ENCODE peak calls at places on chromosomes 5 and 9, in seven cellular contexts. V is CD8-positive, alpha-beta T cell; N is PC-3; U is fibroblast of lung; W is astrocyte; S is uterus; Q is foreskin fibroblast. J is an unnamed sample.

GRCh38 chr5:116075117-116075910 is 9.5 kb upstream of the COMMD10 start:
- DNase-seq in W (peak), U (peak), Q (peak), S (no peak), N (no peak), V (no peak), J (no peak)

GRCh38 chr9:105073147-105073546 is 145.2 kb upstream of the ABCA1 start:
- DNase-seq in V (no peak), Q (peak), U (peak), S (no peak), W (no peak), N (peak), J (no peak)

GRCh38 chr5:90563161-90563560 is 4.6 kb downstream of the ADGRV1 start:
- DNase-seq in Q (no peak), S (no peak), V (no peak), W (no peak), U (no peak), N (no peak), J (no peak)

GRCh38 chr5:93378073-93378472 is 202.9 kb downstream of the NR2F1-AS1 start:
- DNase-seq in V (no peak), Q (peak), W (peak), S (no peak), N (peak), U (peak), J (peak)

GRCh38 chr5:141875795-141876627 is 2.2 kb downstream of the PCDH1 start:
- DNase-seq in S (no peak), U (no peak), N (peak), W (no peak), Q (no peak), V (no peak), J (no peak)

GRCh38 chr5:161085081-161085480 is 233.1 kb upstream of the ATP10B start:
- DNase-seq in U (no peak), N (no peak), V (no peak), W (no peak), S (no peak), Q (peak), J (no peak)

GRCh38 chr9:121895836-121896544 is 197.1 kb downstream of the TTLL11 start:
- DNase-seq in Q (peak), U (peak), S (peak), V (no peak), N (no peak), W (peak), J (no peak)

GRCh38 chr9:109117856-109118801 is 1.6 kb downstream of the TMEM245 start:
- DNase-seq in V (peak), W (peak), S (peak), U (peak), Q (peak), N (peak), J (no peak)

GRCh38 chr5:94983861-94984535 is 300.9 kb downstream of the MCTP1 start:
- DNase-seq in S (no peak), Q (peak), U (peak), V (no peak), N (peak), W (peak), J (peak)

GRCh38 chr5:89073045-89073444 is 190.1 kb upstream of the MEF2C start:
- DNase-seq in N (no peak), U (no peak), W (no peak), V (no peak), Q (no peak), S (no peak), J (no peak)

GRCh38 chr5:88813805-88814584 is 69.0 kb downstream of the MEF2C start:
- DNase-seq in V (no peak), N (peak), Q (no peak), S (no peak), W (no peak), U (no peak), J (no peak)

GRCh38 chr5:54832846-54833245 is 152.5 kb downstream of the ESM1 start:
- DNase-seq in V (no peak), Q (peak), S (no peak), N (no peak), U (peak), W (peak), J (no peak)

GRCh38 chr5:171272996-171273970 is 35.8 kb upstream of the TLX3 start:
- DNase-seq in N (peak), W (no peak), Q (peak), S (no peak), V (no peak), U (peak), J (no peak)

GRCh38 chr9:83474631-83475030 is 63.6 kb downstream of the FRMD3 start:
- DNase-seq in S (no peak), N (no peak), Q (no peak), U (no peak), W (no peak), V (no peak), J (no peak)

GRCh38 chr5:178206166-178207101 is 2.1 kb downstream of the HNRNPAB start:
- DNase-seq in V (no peak), U (peak), Q (peak), W (no peak), S (no peak), N (no peak), J (no peak)

GRCh38 chr5:178207917-178208280 is 3.6 kb downstream of the HNRNPAB start:
- DNase-seq in W (no peak), U (no peak), V (no peak), Q (no peak), N (no peak), S (no peak), J (no peak)

GRCh38 chr5:178208540-178209227 is 4.4 kb downstream of the HNRNPAB start:
- DNase-seq in S (no peak), W (no peak), V (no peak), U (no peak), N (no peak), Q (peak), J (no peak)

GRCh38 chr5:178205749-178206047 is 1.4 kb downstream of the HNRNPAB start:
- DNase-seq in S (no peak), V (no peak), N (no peak), W (no peak), U (no peak), Q (no peak), J (no peak)

DNA sequence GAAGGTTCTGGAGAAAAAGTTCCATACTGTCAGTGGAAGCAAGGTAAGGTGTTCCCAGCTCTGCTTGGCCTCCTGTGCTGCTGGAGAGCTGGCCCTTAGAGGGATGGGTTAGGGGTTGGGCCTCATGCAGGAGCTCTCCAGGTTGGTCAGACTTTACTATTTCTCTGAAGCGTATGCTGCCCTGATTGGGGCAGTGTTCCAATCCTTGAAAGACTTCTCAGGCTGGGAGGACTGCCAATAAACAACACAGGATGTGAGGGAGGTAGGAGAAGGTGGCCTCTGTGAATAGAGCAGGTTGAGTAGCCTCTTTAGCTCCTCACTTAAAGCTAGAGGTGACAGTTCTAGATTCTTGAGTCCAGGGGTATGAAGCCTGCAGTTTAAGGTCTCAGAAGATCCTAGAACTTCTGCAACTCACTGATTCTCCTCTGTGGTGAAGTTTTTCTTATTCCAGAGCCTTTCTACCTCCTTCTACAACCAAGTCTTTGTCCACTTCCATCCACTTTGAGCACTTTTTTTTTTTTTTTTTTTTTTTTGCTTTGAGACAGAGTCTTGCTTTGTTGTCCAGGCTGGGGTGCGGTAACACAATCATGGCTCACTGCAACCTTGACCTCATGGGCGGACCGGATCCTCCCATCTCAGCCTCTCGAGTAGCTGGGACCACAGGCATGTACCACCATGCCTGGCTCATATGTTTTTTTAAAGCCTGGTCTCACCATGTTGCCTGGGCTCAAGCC is 3.0 kb downstream of the HNRNPAB start:
- DNase-seq in N (peak), V (no peak), W (peak), S (no peak), Q (peak), U (peak), J (no peak)
- H3K4me3 ChIP-seq in N (peak), V (no peak), W (peak), S (no peak), Q (no peak), U (no peak), J (peak)

GRCh38 chr5:129447968-129448367 is 12.1 kb upstream of the ADAMTS19 start:
- DNase-seq in U (no peak), V (no peak), W (no peak), S (no peak), Q (no peak), N (no peak), J (no peak)
- TF ChIP-seq CTCF in U (no peak), V (no peak), W (no peak), S (no peak), Q (no peak), N (no peak), J (no peak)

GRCh38 chr9:72527801-72528195 is 6.4 kb downstream of the TMC1 start:
- DNase-seq in U (no peak), S (no peak), V (no peak), W (no peak), Q (no peak), N (no peak), J (no peak)

GRCh38 chr9:72529531-72529930 is 8.1 kb downstream of the TMC1 start:
- DNase-seq in W (no peak), Q (no peak), V (no peak), N (no peak), S (no peak), U (no peak), J (no peak)

GRCh38 chr9:72524820-72525539 is 3.6 kb downstream of the TMC1 start:
- DNase-seq in S (no peak), N (peak), Q (peak), W (peak), U (peak), V (no peak), J (peak)

DNA sequence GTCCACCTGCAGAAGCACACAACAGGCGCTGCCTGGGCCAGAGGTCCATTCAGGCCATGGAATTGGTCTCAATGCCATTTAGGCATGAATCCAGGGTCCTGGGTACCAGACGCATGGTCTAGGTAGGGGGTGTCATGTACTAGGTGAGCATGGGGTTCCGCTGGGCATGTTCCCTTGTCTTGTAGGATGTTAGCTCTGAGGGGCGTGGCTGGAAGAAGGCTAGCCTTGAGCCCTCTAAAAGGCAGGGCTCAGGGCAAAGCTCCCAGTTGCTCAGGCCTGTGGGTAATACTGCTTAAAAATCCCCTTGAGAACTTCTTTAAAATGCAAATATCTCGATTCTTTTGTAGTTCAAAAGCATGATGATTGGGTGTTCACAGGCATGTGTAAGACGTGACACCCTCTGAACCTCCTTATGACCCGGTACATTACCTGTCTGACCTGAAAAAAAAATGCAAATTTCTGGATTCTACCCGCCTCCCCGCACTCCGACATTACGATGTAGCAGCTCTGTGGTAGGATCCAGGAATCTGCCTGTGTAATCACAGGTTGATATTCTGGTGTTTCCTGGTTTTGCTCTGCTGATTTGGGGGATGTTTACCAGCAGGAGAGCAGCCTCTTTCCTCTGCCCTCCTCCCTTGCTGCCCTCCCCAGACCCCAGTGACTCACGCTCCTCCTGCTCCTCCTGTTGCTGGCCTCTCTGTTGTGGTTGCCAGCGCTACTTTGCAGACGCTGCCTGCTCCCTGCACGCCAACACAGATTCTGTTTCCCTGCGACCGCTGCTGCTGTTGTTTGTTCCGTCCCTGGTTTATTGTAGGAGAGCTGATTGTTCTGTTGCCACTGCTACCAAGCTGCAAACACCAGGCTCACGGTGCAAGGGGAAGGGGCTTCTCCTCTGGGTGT is 5.7 kb downstream of the TMC1 start:
- DNase-seq in Q (peak), S (peak), N (peak), U (peak), W (peak), V (peak), J (peak)
- H3K4me3 ChIP-seq in Q (peak), S (peak), N (peak), U (peak), W (peak), V (peak), J (peak)

GRCh38 chr9:37410969-37411785 is 11.3 kb upstream of the GRHPR start:
- DNase-seq in U (no peak), V (no peak), S (no peak), N (no peak), Q (peak), W (no peak), J (no peak)
- TF ChIP-seq CTCF in U (peak), V (no peak), S (no peak), N (peak), Q (peak), W (peak), J (peak)

GRCh38 chr5:74915488-74915887 is 49.3 kb upstream of the FAM169A start:
- DNase-seq in W (no peak), V (no peak), N (no peak), U (no peak), S (no peak), Q (no peak), J (no peak)
- H3K4me3 ChIP-seq in W (no peak), V (no peak), N (no peak), U (no peak), S (no peak), Q (no peak), J (no peak)

GRCh38 chr5:52985306-52985705 is 3.8 kb upstream of the ITGA2 start:
- DNase-seq in S (no peak), U (no peak), V (no peak), N (peak), W (no peak), Q (peak), J (no peak)
- TF ChIP-seq CTCF in S (no peak), U (no peak), V (no peak), N (no peak), W (no peak), Q (no peak), J (no peak)

GRCh38 chr5:137015540-137016116 is 483.5 kb downstream of the SPOCK1 start:
- DNase-seq in U (no peak), W (no peak), Q (no peak), V (no peak), N (no peak), S (no peak), J (no peak)
- H3K4me3 ChIP-seq in U (no peak), W (no peak), Q (no peak), V (no peak), N (no peak), S (no peak), J (no peak)

GRCh38 chr5:175485631-175486030 is 7.3 kb downstream of the SFXN1 start:
- DNase-seq in W (peak), S (no peak), N (no peak), Q (no peak), V (no peak), U (peak), J (no peak)

GRCh38 chr5:175484824-175485223 is 6.5 kb downstream of the SFXN1 start:
- DNase-seq in V (no peak), W (no peak), N (no peak), S (no peak), Q (no peak), U (no peak), J (no peak)

GRCh38 chr5:175487514-175488222 is 9.3 kb downstream of the SFXN1 start:
- DNase-seq in W (no peak), Q (no peak), N (no peak), U (no peak), S (no peak), V (no peak), J (no peak)

GRCh38 chr5:175483337-175483736 is 5.0 kb downstream of the SFXN1 start:
- DNase-seq in Q (no peak), S (no peak), N (no peak), V (no peak), W (no peak), U (no peak), J (no peak)

DNA sequence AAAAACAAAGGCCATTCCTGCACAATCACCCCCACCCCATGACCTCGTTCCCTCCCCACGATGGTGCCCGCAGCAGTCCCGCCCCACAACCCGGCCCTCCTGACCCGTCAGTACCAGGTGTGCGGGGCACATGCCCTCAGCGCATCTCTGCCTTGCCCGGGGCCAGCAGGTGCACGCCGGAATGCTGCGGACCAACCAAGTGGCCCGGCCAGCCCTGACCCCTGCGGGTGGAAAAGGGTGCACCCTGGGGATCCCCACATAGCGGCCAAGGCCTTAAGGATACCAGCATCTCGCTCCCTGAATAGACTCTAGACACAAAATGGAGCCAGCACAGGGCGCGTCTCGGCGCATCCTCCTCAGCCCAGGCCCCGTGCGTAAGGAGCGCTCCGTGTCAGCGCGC is 6.0 kb downstream of the SFXN1 start:
- DNase-seq in Q (no peak), W (no peak), V (no peak), S (no peak), U (no peak), N (no peak), J (no peak)
- TF ChIP-seq CTCF in Q (no peak), W (no peak), V (no peak), S (no peak), U (no peak), N (no peak), J (no peak)

DNA sequence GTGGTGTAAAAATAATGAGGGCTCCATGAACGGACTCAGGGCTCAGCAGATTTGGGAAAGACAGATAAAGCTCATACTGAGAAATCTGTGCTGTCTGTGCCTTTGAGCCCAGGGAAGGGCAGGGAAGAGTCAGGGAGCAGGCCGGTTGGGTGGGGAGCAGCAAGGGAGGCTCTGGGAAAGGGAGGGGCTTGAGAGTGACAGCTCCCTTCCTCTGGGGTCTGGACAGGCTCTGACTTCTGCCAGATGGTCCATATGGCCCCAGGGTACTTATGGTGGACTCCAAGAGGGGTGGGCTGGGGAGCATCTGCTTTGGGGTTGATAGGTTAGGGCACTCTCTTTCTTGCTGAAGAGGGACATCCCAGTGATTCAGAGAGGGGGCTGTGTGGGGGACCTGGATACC is 2.1 kb downstream of the NPR2 start:
- DNase-seq in W (no peak), U (no peak), Q (peak), S (no peak), N (no peak), V (no peak), J (no peak)
- H3K4me3 ChIP-seq in W (no peak), U (peak), Q (peak), S (no peak), N (no peak), V (no peak), J (peak)

DNA sequence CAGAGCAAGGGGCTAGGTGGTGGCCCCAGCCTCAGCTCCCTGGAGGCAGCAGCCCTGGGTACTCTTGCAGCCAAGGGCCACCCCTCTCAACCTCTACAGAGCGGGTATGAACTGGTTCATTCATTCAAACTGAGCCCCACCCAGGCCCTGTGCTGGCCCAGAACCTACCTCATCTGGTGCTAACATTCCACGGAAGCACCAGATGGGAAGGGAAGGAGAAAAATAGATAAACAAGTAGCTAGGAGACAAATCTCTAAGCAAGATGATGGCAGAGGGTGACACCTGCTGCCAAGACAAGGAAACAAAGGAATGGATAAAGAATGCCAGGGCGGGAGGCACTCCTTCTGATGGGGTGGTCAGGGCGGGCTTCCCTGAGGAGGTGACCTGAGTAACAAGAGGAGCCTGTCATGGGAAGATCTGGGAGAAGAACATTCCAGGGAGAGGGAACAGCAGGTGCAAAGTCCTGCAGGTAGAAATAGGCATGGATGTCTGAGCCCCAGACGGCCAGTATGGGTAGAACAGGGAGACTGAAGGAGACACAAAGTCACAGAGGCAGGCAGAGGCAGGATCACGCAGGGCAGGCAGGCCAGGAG is 6.1 kb downstream of the ST6GALNAC4 start:
- DNase-seq in W (no peak), N (no peak), V (no peak), Q (peak), U (peak), S (no peak), J (no peak)
- TF ChIP-seq CTCF in W (no peak), N (peak), V (peak), Q (peak), U (no peak), S (no peak), J (no peak)

J was measured in AG04449.